ENCODE peak calls at places on chromosomes 1 and 21, in ten cellular contexts. E is breast epithelium; Z is HEK293T; K is Kasumi-1; U is fibroblast of pulmonary artery; Y is foreskin fibroblast; G is GM06990; F is activated CD4-positive, CD25-positive, alpha-beta regulatory T cell; J is AG08396; R is left colon. X is an unnamed sample.

GRCh38 chr21:43304206-43304605 is 122.7 kb downstream of the SIK1 start:
- DNase-seq in E (no peak), Z (no peak), K (no peak), U (no peak), Y (no peak), G (no peak), F (no peak), J (no peak), R (no peak), X (no peak)

GRCh38 chr1:91948501-91949355 is 473 bp upstream of the BRDT start:
- DNase-seq in E (no peak), Z (no peak), K (no peak), U (no peak), Y (no peak), G (peak), F (no peak), J (no peak), R (no peak), X (no peak)

GRCh38 chr1:43618521-43619313 is 31.2 kb upstream of the KDM4A start:
- DNase-seq in E (no peak), Z (no peak), K (no peak), U (no peak), Y (no peak), G (no peak), F (no peak), J (no peak), R (no peak), X (no peak)

GRCh38 chr1:210822897-210823296 is 311.1 kb downstream of the KCNH1 start:
- DNase-seq in E (no peak), Z (no peak), K (no peak), U (no peak), Y (no peak), G (no peak), F (no peak), J (no peak), R (no peak), X (no peak)

GRCh38 chr1:18107671-18108312 is at the start of gene IGSF21:
- DNase-seq in E (no peak), Z (peak), K (no peak), U (no peak), Y (no peak), G (no peak), F (no peak), J (no peak), R (no peak), X (no peak)

GRCh38 chr1:241675983-241676382 is 23.9 kb downstream of the WDR64 start:
- DNase-seq in E (no peak), Z (no peak), K (no peak), U (no peak), Y (no peak), G (no peak), F (no peak), J (no peak), R (no peak), X (no peak)

GRCh38 chr1:104264506-104264905 is 514.8 kb downstream of the AMY1C start:
- DNase-seq in E (no peak), Z (no peak), K (no peak), U (no peak), Y (no peak), G (no peak), F (no peak), J (no peak), R (no peak), X (peak)

GRCh38 chr21:34037009-34037408 is 36.4 kb upstream of the MRPS6 start:
- DNase-seq in E (no peak), Z (no peak), K (no peak), U (no peak), Y (no peak), G (no peak), F (no peak), J (no peak), R (no peak), X (no peak)

GRCh38 chr1:6239950-6240768 is 3.8 kb upstream of the HES3 start:
- DNase-seq in E (no peak), Z (no peak), K (no peak), U (no peak), Y (peak), G (no peak), F (no peak), J (no peak), R (no peak), X (no peak)

GRCh38 chr1:176469450-176469985 is 6.5 kb downstream of the PAPPA2 start:
- DNase-seq in E (no peak), Z (no peak), K (no peak), U (peak), Y (no peak), G (no peak), F (no peak), J (no peak), R (no peak), X (no peak)

GRCh38 chr1:189606047-189606446 is 871.6 kb downstream of the BRINP3 start:
- DNase-seq in E (no peak), Z (no peak), K (no peak), U (no peak), Y (no peak), G (no peak), F (no peak), J (no peak), R (no peak), X (no peak)

GRCh38 chr1:234212764-234213406 is 160.4 kb upstream of the COA6 start:
- DNase-seq in E (no peak), Z (peak), K (peak), U (peak), Y (no peak), G (no peak), F (no peak), J (peak), R (no peak), X (peak)

GRCh38 chr1:162381941-162382750 is 618 bp downstream of the C1orf226 start:
- DNase-seq in E (no peak), Z (no peak), K (no peak), U (no peak), Y (no peak), G (no peak), F (no peak), J (no peak), R (peak), X (no peak)

GRCh38 chr21:35924714-35925301 is 135.5 kb downstream of the SETD4 start:
- DNase-seq in E (no peak), Z (no peak), K (no peak), U (peak), Y (peak), G (no peak), F (no peak), J (peak), R (no peak), X (peak)

GRCh38 chr1:27643626-27644368 is 8.8 kb upstream of the FGR start:
- DNase-seq in E (no peak), Z (peak), K (peak), U (peak), Y (peak), G (peak), F (peak), J (peak), R (peak), X (no peak)

GRCh38 chr1:75922698-75923097 is 9.5 kb downstream of the ASB17 start:
- DNase-seq in E (no peak), Z (no peak), K (no peak), U (no peak), Y (no peak), G (no peak), F (no peak), J (no peak), R (no peak), X (no peak)

GRCh38 chr1:32247983-32248889 is 1.2 kb downstream of the FAM167B start:
- DNase-seq in E (peak), Z (peak), K (peak), U (peak), Y (peak), G (peak), F (peak), J (peak), R (peak), X (no peak)

GRCh38 chr21:39062196-39062900 is 120.9 kb downstream of the PSMG1 start:
- DNase-seq in E (no peak), Z (no peak), K (no peak), U (no peak), Y (no peak), G (no peak), F (no peak), J (no peak), R (no peak), X (no peak)